ENCODE peak calls at places on chromosomes 7 and 10, in five cellular contexts. One of them, this sample, is unnamed.

GRCh38 chr7:49001610-49002033 is 77.3 kb downstream of the CDC14C start:
- DNase-seq in amygdala: no peak
- DNase-seq in endothelial cell: peak; percentile 64
- DNase-seq in C1 segment of cervical spinal cord: no peak
- DNase-seq in MM.1S: peak; percentile 78
- DNase-seq in this sample: peak; percentile 83

GRCh38 chr10:111076191-111076681 is 593 bp upstream of the ADRA2A start:
- DNase-seq in amygdala: peak; percentile 50
- DNase-seq in endothelial cell: peak; percentile 89
- DNase-seq in C1 segment of cervical spinal cord: peak; percentile 24
- DNase-seq in MM.1S: peak; percentile 57
- DNase-seq in this sample: peak; percentile 14

GRCh38 chr7:48760528-48761265 is 163.7 kb upstream of the CDC14C start:
- DNase-seq in amygdala: no peak
- DNase-seq in endothelial cell: no peak
- DNase-seq in C1 segment of cervical spinal cord: no peak
- DNase-seq in MM.1S: no peak
- DNase-seq in this sample: no peak

GRCh38 chr10:82961864-82962263 is 1086.9 kb downstream of the NRG3 start:
- DNase-seq in amygdala: no peak
- DNase-seq in endothelial cell: no peak
- DNase-seq in C1 segment of cervical spinal cord: no peak
- DNase-seq in MM.1S: no peak
- DNase-seq in this sample: no peak

GRCh38 chr10:6065845-6066244 is 3.7 kb upstream of the IL2RA start:
- DNase-seq in amygdala: no peak
- DNase-seq in endothelial cell: no peak
- DNase-seq in C1 segment of cervical spinal cord: no peak
- DNase-seq in MM.1S: no peak
- DNase-seq in this sample: no peak

GRCh38 chr10:77168161-77168560 is 469.4 kb downstream of the KCNMA1 start:
- DNase-seq in amygdala: no peak
- DNase-seq in endothelial cell: no peak
- DNase-seq in C1 segment of cervical spinal cord: no peak
- DNase-seq in MM.1S: no peak
- DNase-seq in this sample: no peak

GRCh38 chr10:133225707-133226191 is 4.3 kb upstream of the UTF1 start:
- DNase-seq in amygdala: no peak
- DNase-seq in endothelial cell: no peak
- DNase-seq in C1 segment of cervical spinal cord: no peak
- DNase-seq in MM.1S: no peak
- DNase-seq in this sample: no peak

GRCh38 chr10:104253106-104253505 is 1.6 kb upstream of the GSTO1 start:
- DNase-seq in amygdala: no peak
- DNase-seq in endothelial cell: no peak
- DNase-seq in C1 segment of cervical spinal cord: no peak
- DNase-seq in MM.1S: no peak
- DNase-seq in this sample: no peak

GRCh38 chr7:101170617-101171441 is 5.5 kb upstream of the VGF start:
- DNase-seq in amygdala: no peak
- DNase-seq in endothelial cell: no peak
- DNase-seq in C1 segment of cervical spinal cord: no peak
- DNase-seq in MM.1S: no peak
- DNase-seq in this sample: no peak

GRCh38 chr10:6347391-6347951 is 144.7 kb downstream of the PFKFB3 start:
- DNase-seq in amygdala: no peak
- DNase-seq in endothelial cell: no peak
- DNase-seq in C1 segment of cervical spinal cord: no peak
- DNase-seq in MM.1S: peak; percentile 46
- DNase-seq in this sample: peak; percentile 75

GRCh38 chr7:27914409-27914808 is 174.4 kb downstream of the TAX1BP1 start:
- DNase-seq in amygdala: no peak
- DNase-seq in endothelial cell: no peak
- DNase-seq in C1 segment of cervical spinal cord: no peak
- DNase-seq in MM.1S: no peak
- DNase-seq in this sample: no peak

GRCh38 chr10:101301111-101301731 is 52.7 kb upstream of the BTRC start:
- DNase-seq in amygdala: no peak
- DNase-seq in endothelial cell: peak; percentile 69
- DNase-seq in C1 segment of cervical spinal cord: no peak
- DNase-seq in MM.1S: peak; percentile 40
- DNase-seq in this sample: peak; percentile 50

GRCh38 chr10:49751636-49752510 is 10.2 kb downstream of the OGDHL start:
- DNase-seq in amygdala: no peak
- DNase-seq in endothelial cell: no peak
- DNase-seq in C1 segment of cervical spinal cord: no peak
- DNase-seq in MM.1S: no peak
- DNase-seq in this sample: no peak

GRCh38 chr7:55120501-55121198 is 101.8 kb downstream of the EGFR start:
- DNase-seq in amygdala: no peak
- DNase-seq in endothelial cell: no peak
- DNase-seq in C1 segment of cervical spinal cord: no peak
- DNase-seq in MM.1S: no peak
- DNase-seq in this sample: no peak

GRCh38 chr10:31153692-31154091 is 122.0 kb upstream of the ZNF438 start:
- DNase-seq in amygdala: no peak
- DNase-seq in endothelial cell: no peak
- DNase-seq in C1 segment of cervical spinal cord: no peak
- DNase-seq in MM.1S: no peak
- DNase-seq in this sample: no peak

GRCh38 chr7:45224832-45225231 is 67.2 kb downstream of the RAMP3 start:
- DNase-seq in amygdala: no peak
- DNase-seq in endothelial cell: peak; percentile 44
- DNase-seq in C1 segment of cervical spinal cord: no peak
- DNase-seq in MM.1S: no peak
- DNase-seq in this sample: no peak

GRCh38 chr7:51430480-51431086 is 114.0 kb upstream of the COBL start:
- DNase-seq in amygdala: peak; percentile 16
- DNase-seq in endothelial cell: peak; percentile 71
- DNase-seq in C1 segment of cervical spinal cord: peak; percentile 16
- DNase-seq in MM.1S: peak; percentile 73
- DNase-seq in this sample: peak; percentile 58

GRCh38 chr10:19142967-19143366 is 94.4 kb downstream of the MALRD1 start:
- DNase-seq in amygdala: no peak
- DNase-seq in endothelial cell: no peak
- DNase-seq in C1 segment of cervical spinal cord: no peak
- DNase-seq in MM.1S: no peak
- DNase-seq in this sample: no peak

GRCh38 chr10:100993986-100994708 is 5.5 kb upstream of the LZTS2 start:
- DNase-seq in amygdala: no peak
- DNase-seq in endothelial cell: peak; percentile 38
- DNase-seq in C1 segment of cervical spinal cord: peak; percentile 38
- DNase-seq in MM.1S: peak; percentile 5
- DNase-seq in this sample: no peak

GRCh38 chr10:86347856-86348255 is 18.7 kb downstream of the GRID1 start:
- DNase-seq in amygdala: no peak
- DNase-seq in endothelial cell: no peak
- DNase-seq in C1 segment of cervical spinal cord: no peak
- DNase-seq in MM.1S: no peak
- DNase-seq in this sample: no peak

GRCh38 chr10:72315611-72316385 is 38.9 kb downstream of the DNAJB12 start:
- DNase-seq in amygdala: no peak
- DNase-seq in endothelial cell: no peak
- DNase-seq in C1 segment of cervical spinal cord: no peak
- DNase-seq in MM.1S: no peak
- DNase-seq in this sample: no peak

GRCh38 chr7:32958046-32959025 is 1.1 kb downstream of the FKBP9 start:
- DNase-seq in amygdala: no peak
- DNase-seq in endothelial cell: peak; percentile 14
- DNase-seq in C1 segment of cervical spinal cord: no peak
- DNase-seq in MM.1S: no peak
- DNase-seq in this sample: no peak

GRCh38 chr7:120171406-120171805 is 101.6 kb upstream of the KCND2 start:
- DNase-seq in amygdala: no peak
- DNase-seq in endothelial cell: no peak
- DNase-seq in C1 segment of cervical spinal cord: no peak
- DNase-seq in MM.1S: no peak
- DNase-seq in this sample: no peak

GRCh38 chr7:17506090-17506489 is 207.6 kb downstream of the AHR start:
- DNase-seq in amygdala: no peak
- DNase-seq in endothelial cell: no peak
- DNase-seq in C1 segment of cervical spinal cord: no peak
- DNase-seq in MM.1S: peak; percentile 26
- DNase-seq in this sample: no peak

GRCh38 chr10:131214521-131215244 is 96.8 kb downstream of the TCERG1L start:
- DNase-seq in amygdala: no peak
- DNase-seq in endothelial cell: no peak
- DNase-seq in C1 segment of cervical spinal cord: no peak
- DNase-seq in MM.1S: no peak
- DNase-seq in this sample: no peak

GRCh38 chr7:80699030-80699638 is 60.7 kb downstream of the CD36 start:
- DNase-seq in amygdala: no peak
- DNase-seq in endothelial cell: no peak
- DNase-seq in C1 segment of cervical spinal cord: no peak
- DNase-seq in MM.1S: peak; percentile 55
- DNase-seq in this sample: peak; percentile 41

GRCh38 chr7:137325927-137326326 is 17.6 kb downstream of the PTN start:
- DNase-seq in amygdala: no peak
- DNase-seq in endothelial cell: no peak
- DNase-seq in C1 segment of cervical spinal cord: no peak
- DNase-seq in MM.1S: no peak
- DNase-seq in this sample: no peak

GRCh38 chr10:94146313-94146712 is 152.6 kb downstream of the PLCE1 start:
- DNase-seq in amygdala: no peak
- DNase-seq in endothelial cell: no peak
- DNase-seq in C1 segment of cervical spinal cord: no peak
- DNase-seq in MM.1S: no peak
- DNase-seq in this sample: no peak

GRCh38 chr10:61404771-61405170 is 48.4 kb downstream of the TMEM26 start:
- DNase-seq in amygdala: no peak
- DNase-seq in endothelial cell: no peak
- DNase-seq in C1 segment of cervical spinal cord: no peak
- DNase-seq in MM.1S: no peak
- DNase-seq in this sample: no peak

GRCh38 chr10:26689394-26689793 is 8.1 kb upstream of the PDSS1 start:
- DNase-seq in amygdala: no peak
- DNase-seq in endothelial cell: no peak
- DNase-seq in C1 segment of cervical spinal cord: no peak
- DNase-seq in MM.1S: no peak
- DNase-seq in this sample: no peak

GRCh38 chr10:15744217-15744865 is 24.6 kb upstream of the ITGA8 start:
- DNase-seq in amygdala: no peak
- DNase-seq in endothelial cell: peak; percentile 67
- DNase-seq in C1 segment of cervical spinal cord: no peak
- DNase-seq in MM.1S: peak; percentile 82
- DNase-seq in this sample: peak; percentile 61

GRCh38 chr10:4588824-4589223 is 237.2 kb upstream of the AKR1E2 start:
- DNase-seq in amygdala: no peak
- DNase-seq in endothelial cell: no peak
- DNase-seq in C1 segment of cervical spinal cord: no peak
- DNase-seq in MM.1S: no peak
- DNase-seq in this sample: no peak

GRCh38 chr10:70937661-70938060 is 49.3 kb upstream of the PCBD1 start:
- DNase-seq in amygdala: no peak
- DNase-seq in endothelial cell: no peak
- DNase-seq in C1 segment of cervical spinal cord: no peak
- DNase-seq in MM.1S: no peak
- DNase-seq in this sample: no peak

GRCh38 chr10:129965418-129965793 is 1.3 kb upstream of the EBF3 start:
- DNase-seq in amygdala: no peak
- DNase-seq in endothelial cell: no peak
- DNase-seq in C1 segment of cervical spinal cord: no peak
- DNase-seq in MM.1S: no peak
- DNase-seq in this sample: no peak

GRCh38 chr7:107125475-107125874 is 43.3 kb upstream of the HBP1 start:
- DNase-seq in amygdala: no peak
- DNase-seq in endothelial cell: no peak
- DNase-seq in C1 segment of cervical spinal cord: no peak
- DNase-seq in MM.1S: no peak
- DNase-seq in this sample: peak; percentile 30

GRCh38 chr7:151062399-151063211 is 3.2 kb downstream of the SLC4A2 start:
- DNase-seq in amygdala: no peak
- DNase-seq in endothelial cell: peak; percentile 67
- DNase-seq in C1 segment of cervical spinal cord: no peak
- DNase-seq in MM.1S: no peak
- DNase-seq in this sample: no peak

GRCh38 chr10:54854389-54854788 is 53.4 kb upstream of the PCDH15 start:
- DNase-seq in amygdala: no peak
- DNase-seq in endothelial cell: no peak
- DNase-seq in C1 segment of cervical spinal cord: no peak
- DNase-seq in MM.1S: no peak
- DNase-seq in this sample: no peak